ENCODE peak calls at places on chromosomes 7 and 10, in eight cellular contexts. M is prostate gland, K is endothelial cell of umbilical vein, G is stomach, S is HepG2, R is HCT116, C is suprapubic skin, P is GM23338. X is an unnamed sample.

GRCh38 chr7:82375068-82375467 is 68.5 kb downstream of the CACNA2D1 start:
- DNase-seq in R (no peak), S (no peak), P (no peak), C (no peak), K (no peak), G (no peak), M (no peak), X (no peak)

GRCh38 chr7:120229094-120229493 is 43.9 kb upstream of the KCND2 start:
- DNase-seq in K (no peak), R (no peak), M (no peak), G (no peak), P (no peak), S (no peak), C (no peak), X (no peak)

GRCh38 chr7:35185908-35186731 is 67.8 kb downstream of the TBX20 start:
- DNase-seq in G (no peak), S (no peak), K (peak; percentile 24), R (no peak), P (peak; percentile 64), M (no peak), C (no peak), X (no peak)

GRCh38 chr10:87760195-87760905 is 57.7 kb downstream of the ATAD1 start:
- DNase-seq in K (peak; percentile 79), G (no peak), S (no peak), P (no peak), C (no peak), R (no peak), M (no peak), X (peak; percentile 28)

GRCh38 chr10:22630229-22631174 is 83.9 kb downstream of the PIP4K2A start:
- DNase-seq in R (no peak), K (no peak), M (no peak), G (no peak), C (no peak), P (no peak), S (no peak), X (no peak)

GRCh38 chr7:15313361-15313760 is 248.5 kb downstream of the AGMO start:
- DNase-seq in K (no peak), G (no peak), P (no peak), C (no peak), S (no peak), R (no peak), M (no peak), X (no peak)

GRCh38 chr7:116812905-116813304 is 49.5 kb upstream of the CAPZA2 start:
- DNase-seq in S (no peak), R (no peak), M (no peak), K (no peak), C (no peak), P (no peak), G (no peak), X (no peak)

GRCh38 chr7:152395115-152395514 is 40.7 kb downstream of the KMT2C start:
- DNase-seq in K (no peak), G (no peak), S (no peak), M (no peak), P (no peak), C (no peak), R (no peak), X (peak; percentile 35)

GRCh38 chr10:95501203-95502094 is 59.7 kb downstream of the SORBS1 start:
- DNase-seq in K (no peak), S (peak; percentile 38), P (no peak), M (no peak), R (no peak), C (no peak), G (no peak), X (no peak)

GRCh38 chr7:98119257-98119918 is 12.7 kb downstream of the LMTK2 start:
- DNase-seq in R (no peak), M (no peak), G (no peak), P (no peak), C (no peak), S (peak; percentile 53), K (no peak), X (peak; percentile 46)

GRCh38 chr7:80027616-80028173 is 106.9 kb upstream of the GNAI1 start:
- DNase-seq in P (no peak), R (no peak), C (no peak), M (no peak), G (no peak), S (no peak), K (peak; percentile 35), X (no peak)

GRCh38 chr10:100788027-100788900 is 42.9 kb downstream of the PAX2 start:
- DNase-seq in C (no peak), K (no peak), M (no peak), R (no peak), S (no peak), P (peak; percentile 64), G (no peak), X (peak; percentile 54)

GRCh38 chr10:131979821-131980270 is 1.9 kb downstream of the BNIP3 start:
- DNase-seq in M (peak; percentile 49), S (peak; percentile 51), G (peak; percentile 44), R (no peak), K (peak; percentile 50), P (no peak), C (peak; percentile 78), X (peak; percentile 87)

DNA sequence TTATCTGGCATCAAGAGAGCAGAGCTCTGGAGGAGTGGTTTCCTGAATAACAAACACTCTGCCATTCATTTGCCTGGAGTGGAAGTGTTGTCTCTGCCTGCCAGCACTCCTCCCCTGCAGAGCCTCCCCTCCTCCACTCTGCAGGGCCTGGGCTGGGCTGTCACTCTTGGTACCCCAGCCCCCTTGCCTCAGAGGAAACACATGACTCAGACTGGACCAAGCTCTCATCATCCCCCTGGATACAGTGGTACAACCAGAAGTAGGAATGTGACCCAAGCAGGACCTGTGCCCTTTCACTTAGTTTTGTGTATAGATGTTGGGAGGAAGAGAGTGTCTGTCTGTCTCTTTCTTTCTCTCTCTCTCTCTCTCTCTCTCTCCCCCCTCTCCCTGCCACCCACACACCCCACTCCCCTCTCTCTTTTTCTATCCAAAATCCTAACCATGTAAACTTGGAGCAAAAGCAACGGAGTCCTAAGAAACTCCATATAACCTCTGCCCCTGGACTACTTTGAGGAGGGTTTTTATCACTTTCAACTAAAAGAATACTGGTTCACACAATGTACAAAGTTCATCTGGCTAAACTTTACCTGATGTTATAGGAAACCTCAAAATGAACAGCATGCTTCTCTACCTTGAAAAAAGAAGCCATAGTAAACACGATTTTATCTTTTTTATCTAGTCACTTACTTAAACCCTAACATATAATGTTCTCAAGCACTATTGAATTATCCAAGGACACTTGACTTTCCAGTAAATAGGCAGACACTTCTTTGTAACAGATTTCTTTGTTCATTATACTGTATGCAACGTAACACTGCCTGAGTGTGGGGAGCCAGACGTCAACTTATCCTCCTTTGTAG is 43.8 kb downstream of the DOCK4 start:
- DNase-seq in R (no peak), M (no peak), K (peak; percentile 98), C (no peak), S (peak; percentile 89), G (no peak), P (peak; percentile 89), X (no peak)
- H3K4me3 ChIP-seq in R (no peak overlapping the region), M (no peak overlapping the region), K (peak overlapping the region; percentile 13), C (no peak overlapping the region), S (peak overlapping the region; percentile 27), G (no peak overlapping the region), P (peak overlapping the region; percentile 5), X (no peak overlapping the region)

GRCh38 chr10:42769653-42770052 is 12.9 kb upstream of the BMS1 start:
- DNase-seq in C (no peak), S (no peak), G (no peak), R (no peak), M (no peak), P (peak; percentile 13), K (no peak), X (no peak)

GRCh38 chr10:42769173-42769572 is 13.4 kb upstream of the BMS1 start:
- DNase-seq in R (no peak), M (no peak), P (no peak), S (no peak), G (no peak), C (no peak), K (no peak), X (no peak)

GRCh38 chr10:42767906-42768305 is 14.7 kb upstream of the BMS1 start:
- DNase-seq in M (no peak), P (no peak), C (no peak), K (no peak), S (no peak), R (no peak), G (no peak), X (peak; percentile 44)

DNA sequence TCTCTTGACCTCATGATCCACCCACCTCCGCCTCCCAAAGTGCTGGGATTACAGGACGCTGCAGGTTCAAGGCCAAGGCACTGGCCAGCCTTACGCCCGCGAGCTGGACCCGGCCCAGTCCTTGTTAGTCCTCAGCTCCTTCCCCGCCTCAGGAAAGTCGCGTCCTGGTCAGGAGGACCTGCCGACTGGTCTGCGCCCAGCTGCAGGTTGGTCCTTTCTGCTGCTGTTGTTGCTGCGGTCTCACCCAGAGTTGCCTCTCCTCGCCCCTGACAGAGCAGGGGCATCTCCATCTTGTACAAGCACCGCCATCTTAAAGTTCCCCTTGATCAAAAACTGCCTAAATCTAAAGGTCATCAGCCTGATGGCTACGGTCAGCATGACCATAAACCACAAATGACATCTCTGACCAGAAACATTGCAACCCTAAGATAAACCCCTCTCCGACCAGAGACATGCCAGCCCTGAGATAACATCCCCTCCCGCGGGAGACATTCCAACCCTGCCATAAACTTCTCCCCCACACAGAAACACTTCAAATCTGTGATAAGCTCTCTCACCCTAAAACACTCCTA is 13.9 kb upstream of the BMS1 start:
- DNase-seq in S (no peak), P (no peak), K (no peak), C (no peak), R (no peak), M (no peak), G (no peak), X (no peak)
- H3K27me3 ChIP-seq in S (no peaks in the 10 kb centered on the region), P (no peaks in the 10 kb centered on the region), K (no peaks in the 10 kb centered on the region), C (peaks cover 5% of the 10 kb centered on the region), R (no peaks in the 10 kb centered on the region), M (no peaks in the 10 kb centered on the region), G (no peaks in the 10 kb centered on the region), X (no peaks in the 10 kb centered on the region)

GRCh38 chr10:125548878-125549277 is 134.1 kb downstream of the TEX36 start:
- DNase-seq in K (no peak), S (no peak), P (no peak), M (no peak), C (no peak), G (no peak), R (no peak), X (no peak)

GRCh38 chr10:125547010-125547650 is 135.8 kb downstream of the TEX36 start:
- DNase-seq in C (no peak), K (no peak), G (no peak), M (no peak), S (no peak), R (no peak), P (peak; percentile 22), X (no peak)

GRCh38 chr10:125549656-125550055 is 133.3 kb downstream of the TEX36 start:
- DNase-seq in G (no peak), P (no peak), C (no peak), M (no peak), K (no peak), R (no peak), S (no peak), X (no peak)

GRCh38 chr10:125550362-125550761 is 132.6 kb downstream of the TEX36 start:
- DNase-seq in K (peak; percentile 95), P (no peak), S (no peak), C (no peak), R (no peak), M (no peak), G (no peak), X (no peak)

GRCh38 chr10:125548356-125548755 is 134.6 kb downstream of the TEX36 start:
- DNase-seq in M (no peak), K (no peak), S (no peak), R (no peak), C (no peak), G (no peak), P (no peak), X (no peak)
- TF ChIP-seq POLR2AphosphoS5 in M (no peak), K (no peak), S (no peak), R (no peak), C (no peak), G (no peak), P (no peak), X (no peak)

GRCh38 chr7:105691692-105692564 is 110.6 kb upstream of the EFCAB10 start:
- DNase-seq in S (no peak), R (no peak), M (peak; percentile 92), G (peak; percentile 81), C (peak; percentile 81), P (peak; percentile 67), K (peak; percentile 95), X (peak; percentile 85)
- H3K4me3 ChIP-seq in S (no peak overlapping the region), R (no peak overlapping the region), M (peak overlapping the region; percentile 28), G (peak overlapping the region; percentile 38), C (peak overlapping the region; percentile 49), P (peak overlapping the region; percentile 59), K (peak overlapping the region; percentile 78), X (peak overlapping the region; percentile 31)

X was measured in upper lobe of left lung.